ENCODE peak calls at places on chromosomes 4 and X, in ten cellular contexts. W is Ammon's horn; O is EL; N is Calu3; R is K562; I is mesothelial cell of epicardium; V is NCI-H345; X is stimulated activated naive B cell treated with anti-CD40 and anti-IgM and Interleukin-4, amounts not matched to agents 10 μg/mL and 1 μg/mL and 100 μg/mL, for 72 hours; D is osteocyte; S is heart right ventricle. G is an unnamed sample.

GRCh38 chrX:110318664-110318968 is 731 bp upstream of the AMMECR1 start:
- DNase-seq in W (no peak), O (no peak), N (no peak), R (no peak), I (no peak), V (peak; percentile 58), X (no peak), D (no peak), S (no peak), G (no peak)

GRCh38 chrX:132393090-132393884 is 95.6 kb downstream of the MBNL3 start:
- DNase-seq in W (no peak), O (no peak), N (no peak), R (no peak), I (no peak), V (no peak), X (no peak), D (no peak), S (no peak), G (no peak)

GRCh38 chr4:7202391-7202790 is 10.1 kb downstream of the SORCS2 start:
- DNase-seq in W (no peak), O (no peak), N (no peak), R (no peak), I (no peak), V (no peak), X (no peak), D (no peak), S (no peak), G (no peak)

GRCh38 chr4:157315968-157316367 is 95.4 kb downstream of the GRIA2 start:
- DNase-seq in W (no peak), O (no peak), N (no peak), R (no peak), I (no peak), V (no peak), X (no peak), D (no peak), S (no peak), G (no peak)

GRCh38 chr4:26273308-26273980 is 47.4 kb upstream of the RBPJ start:
- DNase-seq in W (peak; percentile 46), O (no peak), N (no peak), R (no peak), I (no peak), V (no peak), X (no peak), D (no peak), S (peak; percentile 31), G (no peak)

GRCh38 chrX:71618303-71618721 is at the start of gene CXCR3:
- DNase-seq in W (no peak), O (no peak), N (no peak), R (no peak), I (no peak), V (no peak), X (peak; percentile 81), D (no peak), S (peak; percentile 23), G (no peak)

GRCh38 chrX:20139966-20140365 is 1.7 kb downstream of the EIF1AX start:
- DNase-seq in W (no peak), O (peak; percentile 53), N (no peak), R (no peak), I (no peak), V (no peak), X (no peak), D (no peak), S (no peak), G (no peak)

GRCh38 chr4:8912089-8912455 is 40.4 kb upstream of the HMX1 start:
- DNase-seq in W (no peak), O (no peak), N (no peak), R (no peak), I (no peak), V (no peak), X (no peak), D (peak; percentile 80), S (no peak), G (no peak)

GRCh38 chr4:181004056-181004455 is 1239.1 kb upstream of the TENM3 start:
- DNase-seq in W (no peak), O (no peak), N (no peak), R (no peak), I (no peak), V (no peak), X (no peak), D (no peak), S (no peak), G (no peak)

G was measured in HEK293T.